ENCODE peak calls at places on chromosome 20, in four cellular contexts. M is CD8-positive, alpha-beta T cell; Y is brain microvascular endothelial cell; A is CD4-positive, CD25-positive, alpha-beta regulatory T cell. Q is an unnamed sample.

GRCh38 chr20:50491926-50492634 is 18.1 kb upstream of the PTPN1 start:
- DNase-seq in M (no peak), A (no peak), Y (no peak), Q (no peak)

GRCh38 chr20:49957487-49957938 is 21.3 kb downstream of the RNF114 start:
- DNase-seq in Y (no peak), M (no peak), A (no peak), Q (no peak)

GRCh38 chr20:2807019-2807418 is 6.6 kb upstream of the CPXM1 start:
- DNase-seq in A (no peak), Y (no peak), M (no peak), Q (no peak)

GRCh38 chr20:3158968-3159431 is 665 bp downstream of the FASTKD5 start:
- DNase-seq in A (no peak), Y (peak), M (no peak), Q (no peak)

GRCh38 chr20:3334156-3334943 is 73.1 kb downstream of the DNAAF9 start:
- DNase-seq in M (no peak), Y (no peak), A (no peak), Q (no peak)

GRCh38 chr20:48637461-48637860 is 190.3 kb downstream of the PREX1 start:
- DNase-seq in A (no peak), Y (no peak), M (no peak), Q (no peak)

GRCh38 chr20:60053813-60054190 is 95.6 kb downstream of the CDH26 start:
- DNase-seq in A (no peak), Y (no peak), M (no peak), Q (no peak)

GRCh38 chr20:33411136-33411690 is 9.9 kb upstream of the CDK5RAP1 start:
- DNase-seq in Y (no peak), M (no peak), A (no peak), Q (no peak)

GRCh38 chr20:50333856-50334255 is 143.2 kb downstream of the CEBPB start:
- DNase-seq in M (no peak), Y (peak), A (no peak), Q (no peak)

GRCh38 chr20:43040427-43040826 is 149.3 kb downstream of the PTPRT start:
- DNase-seq in M (no peak), A (no peak), Y (no peak), Q (no peak)

DNA sequence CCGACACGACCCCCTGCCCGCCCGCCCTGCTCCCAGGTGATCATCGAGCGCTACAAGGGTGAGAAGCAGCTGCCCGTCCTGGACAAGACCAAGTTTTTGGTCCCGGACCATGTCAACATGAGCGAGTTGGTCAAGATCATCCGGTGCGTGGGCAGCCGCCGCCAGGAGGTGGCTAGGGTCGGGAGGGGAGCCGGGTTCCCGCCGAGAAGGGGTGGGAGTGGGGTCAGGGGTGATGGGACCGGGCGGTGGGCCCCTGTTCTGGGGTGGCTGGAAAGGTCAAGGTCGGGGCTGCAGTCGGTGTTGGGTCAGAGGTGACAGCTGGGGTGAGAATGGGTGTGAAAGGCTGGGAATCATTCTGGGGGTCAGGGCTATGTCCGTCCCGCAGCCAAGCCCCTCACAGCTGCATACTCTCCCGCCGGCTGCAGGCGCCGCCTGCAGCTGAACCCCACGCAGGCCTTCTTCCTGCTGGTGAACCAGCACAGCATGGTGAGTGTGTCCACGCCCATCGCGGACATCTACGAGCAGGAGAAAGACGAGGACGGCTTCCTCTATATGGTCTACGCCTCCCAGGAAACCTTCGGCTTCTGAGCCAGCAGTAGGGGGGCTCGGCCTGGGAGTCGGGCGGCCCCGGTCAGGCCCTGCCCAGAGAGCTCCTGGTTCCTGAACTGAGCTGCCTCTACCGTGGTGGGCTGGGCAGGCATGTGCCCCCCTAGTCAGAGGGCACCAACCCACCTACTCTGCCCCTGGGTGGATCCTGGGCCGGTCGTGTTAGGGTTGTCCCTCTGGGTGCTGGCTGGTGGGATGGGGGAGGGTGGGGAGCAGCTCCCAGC is 1.0 kb downstream of the MAP1LC3A start:
- DNase-seq in M (no peak), A (no peak), Y (no peak), Q (no peak)
- H3K4me3 ChIP-seq in M (no peak), A (no peak), Y (peak), Q (no peak)

GRCh38 chr20:32368323-32368722 is 10.2 kb downstream of the ASXL1 start:
- DNase-seq in M (no peak), Y (no peak), A (no peak), Q (no peak)

GRCh38 chr20:32365560-32365959 is 7.4 kb downstream of the ASXL1 start:
- DNase-seq in M (no peak), Y (no peak), A (no peak), Q (no peak)

GRCh38 chr20:32368930-32369329 is 10.8 kb downstream of the ASXL1 start:
- DNase-seq in Y (peak), A (no peak), M (no peak), Q (no peak)

GRCh38 chr20:32364554-32365208 is 6.5 kb downstream of the ASXL1 start:
- DNase-seq in Y (no peak), M (no peak), A (no peak), Q (no peak)

DNA sequence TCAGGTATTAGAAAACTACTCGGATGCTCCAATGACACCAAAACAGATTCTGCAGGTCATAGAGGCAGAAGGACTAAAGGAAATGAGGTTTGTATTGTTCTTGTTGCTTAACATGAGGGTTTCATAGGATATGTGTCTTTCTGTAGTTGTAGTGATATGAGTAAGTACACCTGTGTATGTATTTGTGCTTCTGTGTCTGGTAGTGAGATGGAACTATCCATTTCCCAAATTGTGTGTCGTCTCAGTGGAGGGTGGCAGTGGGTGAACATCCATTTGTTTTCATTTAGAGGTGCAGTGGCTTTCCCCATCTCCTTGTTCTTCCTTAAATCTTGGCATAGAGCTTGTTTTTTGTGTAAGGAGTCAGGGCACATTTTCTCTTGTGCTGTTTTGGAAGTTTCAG is 8.2 kb downstream of the ASXL1 start:
- DNase-seq in A (no peak), Y (no peak), M (no peak), Q (no peak)
- H3K4me3 ChIP-seq in A (peak), Y (no peak), M (no peak), Q (no peak)

GRCh38 chr20:19265646-19266374 is 53.4 kb downstream of the SLC24A3 start:
- DNase-seq in M (no peak), Y (no peak), A (no peak), Q (no peak)
- H3K4me3 ChIP-seq in M (no peak), Y (no peak), A (no peak), Q (no peak)

GRCh38 chr20:63886921-63887320 is 8.0 kb upstream of the DNAJC5 start:
- DNase-seq in A (no peak), M (no peak), Y (no peak), Q (no peak)
- H3K4me3 ChIP-seq in A (no peak), M (no peak), Y (no peak), Q (no peak)

GRCh38 chr20:38447931-38448675 is 13.0 kb upstream of the SNHG17 start:
- DNase-seq in Y (no peak), A (no peak), M (no peak), Q (no peak)

GRCh38 chr20:38449046-38449445 is 13.9 kb upstream of the SNHG17 start:
- DNase-seq in M (no peak), A (no peak), Y (no peak), Q (no peak)

GRCh38 chr20:38452880-38453624 is 17.9 kb upstream of the SNHG17 start:
- DNase-seq in Y (peak), M (no peak), A (no peak), Q (no peak)

GRCh38 chr20:38447251-38447661 is 12.1 kb upstream of the SNHG17 start:
- DNase-seq in A (no peak), Y (no peak), M (no peak), Q (no peak)

GRCh38 chr20:38450412-38450975 is 15.4 kb upstream of the SNHG17 start:
- DNase-seq in A (no peak), M (no peak), Y (peak), Q (no peak)
- H3K4me3 ChIP-seq in A (no peak), M (no peak), Y (no peak), Q (no peak)

GRCh38 chr20:18705490-18705889 is 108.1 kb upstream of the SCP2D1 start:
- DNase-seq in M (no peak), A (no peak), Y (peak), Q (no peak)
- H3K4me3 ChIP-seq in M (no peak), A (no peak), Y (no peak), Q (no peak)

DNA sequence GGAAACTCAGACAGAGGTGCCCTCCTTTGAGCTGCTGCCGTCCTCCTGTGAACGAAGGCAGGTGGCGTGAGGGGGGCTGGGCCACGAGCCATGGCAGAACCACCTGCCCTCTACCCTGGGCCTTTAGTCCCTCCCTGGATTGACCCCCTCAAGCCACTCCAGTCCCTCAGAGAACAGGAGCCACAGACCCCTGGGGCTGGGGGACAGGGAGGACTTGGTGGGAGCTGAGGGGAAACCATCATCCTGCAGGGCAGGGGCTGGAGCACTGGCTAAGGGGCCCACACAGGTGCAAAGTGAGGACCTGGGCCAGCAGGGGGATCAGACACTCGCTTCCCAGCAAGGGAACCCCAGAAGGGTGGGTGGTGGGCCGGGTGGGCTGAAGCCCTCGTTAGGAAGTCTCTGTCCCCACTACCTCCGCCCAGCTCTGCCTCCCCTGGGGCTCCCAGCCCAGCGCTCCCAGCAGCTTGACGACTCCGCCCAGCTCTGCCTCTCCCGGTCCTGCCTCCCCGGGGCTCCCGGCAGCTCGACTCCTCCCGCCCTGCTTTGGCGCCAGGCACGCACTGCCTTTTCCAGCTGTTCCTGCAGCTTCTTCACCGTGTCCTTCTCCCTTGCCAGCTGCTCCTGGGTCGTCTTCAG is 44.4 kb downstream of the DSTN start:
- DNase-seq in Y (no peak), M (no peak), A (no peak), Q (no peak)
- H3K4me3 ChIP-seq in Y (no peak), M (no peak), A (no peak), Q (no peak)